ENCODE peak calls at places on chromosomes 5 and 9, in five cellular contexts. A, L, U, F and P are unnamed samples.

GRCh38 chr5:143064207-143064606 is 294.0 kb downstream of the ARHGAP26 start:
- DNase-seq in A (no peak), L (peak; percentile 72), U (no peak), F (no peak), P (no peak)

GRCh38 chr9:20844916-20845315 is 160.9 kb downstream of the FOCAD start:
- DNase-seq in A (no peak), L (no peak), U (no peak), F (no peak), P (no peak)

GRCh38 chr5:141637693-141638419 is 1.1 kb downstream of the RELL2 start:
- DNase-seq in A (no peak), L (peak; percentile 54), U (peak; percentile 62), F (peak; percentile 69), P (peak; percentile 56)

GRCh38 chr9:135130266-135130976 is 43.0 kb downstream of the OLFM1 start:
- DNase-seq in A (peak; percentile 13), L (peak; percentile 68), U (peak; percentile 59), F (no peak), P (no peak)

GRCh38 chr9:83259558-83259957 is 196.6 kb upstream of the RASEF start:
- DNase-seq in A (no peak), L (no peak), U (no peak), F (no peak), P (no peak)

GRCh38 chr9:72497476-72498065 is 23.8 kb upstream of the TMC1 start:
- DNase-seq in A (no peak), L (no peak), U (no peak), F (no peak), P (no peak)

GRCh38 chr9:124890179-124890578 is 28.2 kb downstream of the ARPC5L start:
- DNase-seq in A (no peak), L (no peak), U (no peak), F (no peak), P (no peak)

GRCh38 chr9:85914108-85914507 is 26.8 kb upstream of the NAA35 start:
- DNase-seq in A (no peak), L (no peak), U (no peak), F (no peak), P (no peak)

GRCh38 chr9:115637661-115638060 is 515.9 kb upstream of the PAPPA start:
- DNase-seq in A (no peak), L (no peak), U (no peak), F (no peak), P (no peak)

GRCh38 chr9:37382161-37382981 is 40.1 kb upstream of the GRHPR start:
- DNase-seq in A (peak; percentile 70), L (no peak), U (no peak), F (no peak), P (no peak)

GRCh38 chr9:112378441-112379176 is 1.3 kb upstream of the HSDL2 start:
- DNase-seq in A (no peak), L (peak; percentile 28), U (no peak), F (peak; percentile 30), P (peak; percentile 21)

GRCh38 chr5:69035665-69036064 is 58.1 kb upstream of the SLC30A5 start:
- DNase-seq in A (no peak), L (no peak), U (no peak), F (no peak), P (no peak)

GRCh38 chr5:144035341-144035740 is 135.1 kb downstream of the YIPF5 start:
- DNase-seq in A (no peak), L (no peak), U (no peak), F (no peak), P (no peak)

GRCh38 chr9:114721491-114722362 is 39.7 kb upstream of the TEX48 start:
- DNase-seq in A (no peak), L (no peak), U (no peak), F (peak; percentile 68), P (no peak)

GRCh38 chr9:27151693-27152397 is 42.8 kb downstream of the TEK start:
- DNase-seq in A (no peak), L (peak; percentile 62), U (no peak), F (no peak), P (no peak)

GRCh38 chr5:180790020-180790419 is 12.6 kb downstream of the MGAT1 start:
- DNase-seq in A (no peak), L (no peak), U (no peak), F (no peak), P (no peak)

GRCh38 chr5:159581502-159582249 is 251.4 kb upstream of the IL12B start:
- DNase-seq in A (no peak), L (peak; percentile 70), U (no peak), F (no peak), P (no peak)

GRCh38 chr5:151450605-151451004 is 3.2 kb downstream of the SLC36A1 start:
- DNase-seq in A (no peak), L (no peak), U (no peak), F (no peak), P (no peak)

GRCh38 chr9:127771570-127772189 is 6.8 kb downstream of the SH2D3C start:
- DNase-seq in A (no peak), L (no peak), U (no peak), F (no peak), P (no peak)
- H3K4me3 ChIP-seq in A (peak overlapping the region; percentile 37), L (peak overlapping the region; percentile 29), U (peak overlapping the region; percentile 50), F (peak overlapping the region; percentile 50), P (peak overlapping the region; percentile 74)

DNA sequence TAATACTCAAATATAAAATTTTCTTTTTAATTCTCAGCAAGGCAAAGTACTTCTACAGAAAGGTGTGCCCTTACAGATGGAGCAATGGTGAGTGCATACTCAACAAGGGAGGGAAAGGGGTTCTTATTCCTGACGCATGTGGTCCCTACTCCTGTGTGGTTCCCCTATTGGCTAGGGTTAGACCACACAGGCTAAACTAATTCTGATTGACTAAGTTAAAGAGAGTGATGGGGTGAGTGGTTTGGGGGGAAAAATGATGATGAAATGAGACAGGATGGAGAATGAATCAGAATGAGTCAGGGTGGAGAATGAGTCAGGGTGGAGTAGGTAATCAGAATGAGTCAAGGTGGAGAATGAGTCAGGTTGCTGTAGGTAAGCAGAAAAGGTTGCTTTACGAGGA is 22.9 kb upstream of the HMGCS1 start:
- DNase-seq in A (no peak), L (no peak), U (no peak), F (no peak), P (no peak)
- H3K9me3 ChIP-seq in A (peaks cover 8% of the 10 kb centered on the region), L (no peaks in the 10 kb centered on the region), U (no peaks in the 10 kb centered on the region), F (no peaks in the 10 kb centered on the region), P (peaks cover 50% of the 10 kb centered on the region)

DNA sequence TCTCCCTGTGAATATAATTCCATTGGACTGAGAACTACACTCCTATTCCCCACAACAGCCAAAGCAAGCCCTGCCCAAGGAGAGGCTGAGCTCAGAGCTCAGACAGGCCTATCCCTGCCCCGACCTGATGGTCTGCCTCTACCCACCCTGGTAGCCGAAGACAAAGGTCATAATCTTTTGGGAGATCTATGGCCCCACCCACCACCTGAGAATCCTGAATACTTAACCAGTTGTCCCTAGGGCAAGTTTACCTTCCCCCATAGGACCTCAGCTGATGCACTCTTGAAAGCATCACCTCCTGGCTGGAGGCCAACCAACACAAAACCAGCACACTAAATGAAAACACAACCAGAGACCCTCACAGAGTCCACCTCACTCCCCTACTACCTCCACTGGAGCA is 167.5 kb downstream of the PRR16 start:
- DNase-seq in A (no peak), L (no peak), U (no peak), F (no peak), P (no peak)
- H3K4me3 ChIP-seq in A (no peak overlapping the region), L (no peak overlapping the region), U (no peak overlapping the region), F (no peak overlapping the region), P (no peak overlapping the region)

GRCh38 chr5:5266296-5266695 is 126.2 kb downstream of the ADAMTS16 start:
- DNase-seq in A (no peak), L (no peak), U (no peak), F (no peak), P (no peak)
- H3K9me3 ChIP-seq in A (no peaks in the 10 kb centered on the region), L (no peaks in the 10 kb centered on the region), U (no peaks in the 10 kb centered on the region), F (no peaks in the 10 kb centered on the region), P (no peaks in the 10 kb centered on the region)

DNA sequence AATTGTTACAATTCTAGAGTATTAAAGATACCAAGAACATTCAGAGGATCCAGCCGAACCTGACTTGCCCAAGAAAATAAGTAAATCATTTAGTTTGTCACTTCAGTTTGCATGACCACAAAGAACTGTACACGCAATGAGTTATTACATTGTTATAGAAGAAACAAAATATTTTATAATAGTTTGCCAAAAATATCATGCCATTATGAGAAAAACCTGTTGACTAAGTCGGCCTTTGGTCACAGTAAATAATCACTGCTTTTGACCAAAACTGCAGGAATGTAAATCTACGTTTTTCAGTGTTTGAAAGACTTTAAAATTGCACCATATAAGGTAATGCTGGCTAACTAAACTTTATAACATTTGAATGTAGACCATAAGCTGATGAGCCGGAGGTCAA is 27.9 kb downstream of the TRIO start:
- DNase-seq in A (no peak), L (no peak), U (no peak), F (no peak), P (no peak)
- H3K4me3 ChIP-seq in A (peak overlapping the region; percentile 49), L (no peak overlapping the region), U (no peak overlapping the region), F (no peak overlapping the region), P (no peak overlapping the region)

GRCh38 chr9:68584110-68585033 is 43.7 kb upstream of the TMEM252 start:
- DNase-seq in A (peak; percentile 58), L (peak; percentile 41), U (peak; percentile 89), F (peak; percentile 80), P (peak; percentile 75)
- H3K9me3 ChIP-seq in A (no peaks in the 10 kb centered on the region), L (no peaks in the 10 kb centered on the region), U (no peaks in the 10 kb centered on the region), F (no peaks in the 10 kb centered on the region), P (peaks cover 8% of the 10 kb centered on the region)

GRCh38 chr9:88992556-88992955 is 1.3 kb downstream of the S1PR3 start:
- DNase-seq in A (no peak), L (no peak), U (no peak), F (no peak), P (no peak)

GRCh38 chr9:88989961-88990570 is 1.2 kb upstream of the S1PR3 start:
- DNase-seq in A (no peak), L (no peak), U (no peak), F (no peak), P (no peak)

GRCh38 chr9:88988796-88989641 is 2.2 kb upstream of the S1PR3 start:
- DNase-seq in A (no peak), L (peak; percentile 36), U (no peak), F (no peak), P (no peak)

GRCh38 chr9:88991066-88992030 is at the start of gene S1PR3:
- DNase-seq in A (no peak), L (peak; percentile 52), U (peak; percentile 64), F (peak; percentile 69), P (peak; percentile 77)

DNA sequence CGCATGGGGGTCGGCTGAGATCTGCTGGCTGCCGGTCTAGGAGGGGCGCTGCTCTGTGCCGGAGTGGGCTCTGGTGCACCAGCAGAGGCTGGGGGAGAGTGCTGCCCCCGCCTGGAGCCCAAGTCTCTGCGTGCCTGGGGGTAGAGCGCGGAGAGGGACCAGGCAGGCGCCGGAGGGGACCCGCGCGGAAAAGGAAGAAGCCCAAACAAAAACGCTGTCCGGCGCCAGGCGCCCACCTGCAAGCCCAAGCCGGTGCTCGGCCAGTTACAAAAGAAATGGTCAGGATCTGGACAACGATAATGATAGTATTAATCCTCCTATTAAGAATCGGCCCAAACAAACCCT is 575 bp upstream of the S1PR3 start:
- DNase-seq in A (no peak), L (no peak), U (no peak), F (no peak), P (no peak)
- H3K4me3 ChIP-seq in A (no peak overlapping the region), L (peak overlapping the region; percentile 88), U (peak overlapping the region; percentile 86), F (peak overlapping the region; percentile 49), P (peak overlapping the region; percentile 86)